ENCODE peak calls at places on chromosomes 5 and 9, in seven cellular contexts. N is naive B cell; C is iPS DF 19.7; U is activated T-cell treated with anti-CD3 and anti-CD28 coated beads, Interleukin-2, amount 50 U/mL, for 4 hours; O is kidney glomerular epithelial cell; A is caudate nucleus; M is stimulated activated CD8-positive, alpha-beta memory T cell treated with anti-CD3 and anti-CD28 coated beads, Interleukin-7, amount 100 ng/mL, for 1 hour. D is an unnamed sample.

GRCh38 chr5:148884339-148885020 is 58.1 kb downstream of the ADRB2 start:
- DNase-seq in N (no peak), C (no peak), U (no peak), O (no peak), A (no peak), M (no peak), D (no peak)

GRCh38 chr9:75866273-75866871 is 24.1 kb upstream of the PCSK5 start:
- DNase-seq in N (no peak), C (no peak), U (peak), O (peak), A (no peak), M (no peak), D (no peak)

GRCh38 chr5:116478461-116478860 is 96.2 kb downstream of the SEMA6A start:
- DNase-seq in N (no peak), C (no peak), U (no peak), O (no peak), A (no peak), M (no peak), D (no peak)

GRCh38 chr9:21906878-21907277 is 87.3 kb downstream of the CDKN2A start:
- DNase-seq in N (no peak), C (no peak), U (no peak), O (peak), A (no peak), M (no peak), D (no peak)

GRCh38 chr9:123339666-123340414 is 16.2 kb upstream of the CRB2 start:
- DNase-seq in N (no peak), C (no peak), U (peak), O (peak), A (no peak), M (no peak), D (no peak)

GRCh38 chr5:173862047-173862477 is 26.1 kb upstream of the CPEB4 start:
- DNase-seq in N (no peak), C (no peak), U (no peak), O (no peak), A (no peak), M (no peak), D (no peak)

GRCh38 chr9:97363661-97364299 is 48.1 kb upstream of the TDRD7 start:
- DNase-seq in N (no peak), C (peak), U (no peak), O (no peak), A (no peak), M (no peak), D (no peak)

GRCh38 chr9:136759436-136760325 is 1.6 kb upstream of the LCN8 start:
- DNase-seq in N (no peak), C (no peak), U (no peak), O (no peak), A (no peak), M (no peak), D (no peak)

GRCh38 chr5:169945831-169946261 is 34.4 kb downstream of the INSYN2B start:
- DNase-seq in N (no peak), C (no peak), U (no peak), O (peak), A (no peak), M (no peak), D (peak)

GRCh38 chr9:37542895-37543294 is 33.3 kb downstream of the FBXO10 start:
- DNase-seq in N (no peak), C (no peak), U (no peak), O (no peak), A (no peak), M (no peak), D (no peak)

GRCh38 chr5:145408048-145408341 is 427.1 kb downstream of the PRELID2 start:
- DNase-seq in N (no peak), C (no peak), U (no peak), O (no peak), A (no peak), M (no peak), D (no peak)

GRCh38 chr5:141958113-141958512 is at the start of gene PCDH12:
- DNase-seq in N (no peak), C (no peak), U (no peak), O (no peak), A (no peak), M (no peak), D (no peak)

GRCh38 chr5:108074626-108075025 is 307.3 kb downstream of the FBXL17 start:
- DNase-seq in N (no peak), C (no peak), U (no peak), O (no peak), A (no peak), M (no peak), D (no peak)

GRCh38 chr9:83649080-83649479 is 26.1 kb downstream of the IDNK start:
- DNase-seq in N (peak), C (no peak), U (peak), O (peak), A (peak), M (peak), D (peak)

GRCh38 chr5:160749682-160750081 is 102.3 kb downstream of the ATP10B start:
- DNase-seq in N (no peak), C (no peak), U (no peak), O (no peak), A (no peak), M (no peak), D (no peak)

GRCh38 chr5:173764321-173765029 is 123.7 kb upstream of the CPEB4 start:
- DNase-seq in N (no peak), C (no peak), U (no peak), O (peak), A (no peak), M (no peak), D (peak)

GRCh38 chr9:127847155-127847463 is 7.3 kb downstream of the ENG start:
- DNase-seq in N (no peak), C (no peak), U (no peak), O (no peak), A (no peak), M (no peak), D (no peak)

GRCh38 chr9:4489919-4490704 is at the start of gene SLC1A1:
- DNase-seq in N (no peak), C (peak), U (no peak), O (peak), A (peak), M (no peak), D (peak)

GRCh38 chr5:36685631-36686147 is 79.3 kb downstream of the SLC1A3 start:
- DNase-seq in N (no peak), C (no peak), U (no peak), O (no peak), A (no peak), M (no peak), D (no peak)

GRCh38 chr5:109413463-109413862 is 3.7 kb upstream of the PJA2 start:
- DNase-seq in N (no peak), C (no peak), U (no peak), O (peak), A (no peak), M (no peak), D (no peak)

GRCh38 chr5:168301593-168302388 is 10.3 kb downstream of the WWC1 start:
- DNase-seq in N (no peak), C (no peak), U (no peak), O (peak), A (no peak), M (no peak), D (no peak)

GRCh38 chr9:935348-935965 is 41.0 kb upstream of the DMRT3 start:
- DNase-seq in N (no peak), C (no peak), U (no peak), O (peak), A (no peak), M (no peak), D (no peak)

GRCh38 chr9:134288731-134289130 is 37.5 kb upstream of the RXRA start:
- DNase-seq in N (no peak), C (no peak), U (no peak), O (no peak), A (no peak), M (no peak), D (peak)

GRCh38 chr5:98933446-98934072 is 4.8 kb upstream of the CHD1 start:
- DNase-seq in N (peak), C (no peak), U (no peak), O (no peak), A (no peak), M (no peak), D (no peak)

GRCh38 chr5:40679998-40680681 is 425 bp downstream of the PTGER4 start:
- DNase-seq in N (peak), C (no peak), U (no peak), O (no peak), A (no peak), M (no peak), D (peak)

GRCh38 chr9:93048706-93049448 is 9.6 kb upstream of the SUSD3 start:
- DNase-seq in N (no peak), C (no peak), U (no peak), O (no peak), A (no peak), M (no peak), D (peak)

GRCh38 chr9:128027166-128027539 is 40.0 kb downstream of the NAIF1 start:
- DNase-seq in N (no peak), C (no peak), U (peak), O (no peak), A (no peak), M (no peak), D (no peak)

GRCh38 chr5:54457094-54457531 is 1.6 kb downstream of the HSPB3 start:
- DNase-seq in N (no peak), C (no peak), U (no peak), O (peak), A (no peak), M (no peak), D (no peak)

GRCh38 chr5:16855475-16855874 is 80.6 kb downstream of the MYO10 start:
- DNase-seq in N (no peak), C (no peak), U (no peak), O (no peak), A (no peak), M (no peak), D (no peak)

GRCh38 chr5:59587489-59588337 is 305.8 kb downstream of the PDE4D start:
- DNase-seq in N (no peak), C (peak), U (no peak), O (peak), A (peak), M (no peak), D (peak)

GRCh38 chr5:173247050-173247449 is 12.0 kb upstream of the NKX2-5 start:
- DNase-seq in N (no peak), C (no peak), U (no peak), O (no peak), A (no peak), M (no peak), D (no peak)

GRCh38 chr9:132994410-132995120 is 16.1 kb downstream of the GFI1B start:
- DNase-seq in N (no peak), C (no peak), U (no peak), O (no peak), A (no peak), M (no peak), D (peak)

GRCh38 chr5:157241483-157241882 is 24.4 kb upstream of the CYFIP2 start:
- DNase-seq in N (no peak), C (no peak), U (no peak), O (no peak), A (no peak), M (no peak), D (no peak)

GRCh38 chr9:129726322-129727160 is 26.3 kb downstream of the PTGES start:
- DNase-seq in N (peak), C (peak), U (peak), O (peak), A (peak), M (peak), D (peak)

GRCh38 chr9:74556685-74557084 is 59.5 kb downstream of the RORB start:
- DNase-seq in N (no peak), C (no peak), U (no peak), O (no peak), A (no peak), M (no peak), D (no peak)

GRCh38 chr9:69265891-69266290 is 59.1 kb upstream of the ENTREP1 start:
- DNase-seq in N (no peak), C (no peak), U (no peak), O (no peak), A (no peak), M (no peak), D (no peak)

D was measured in right lobe of liver.